ENCODE peak calls at places on chromosomes 12 and 14, in ten cellular contexts. T is left ventricle myocardium inferior; S is MM.1S; N is AG04450; V is CD8-positive, alpha-beta T cell; L is mucosa of descending colon; O is GM12865; I is kidney epithelial cell; Y is HepG2; U is cardiac fibroblast. G is an unnamed sample.

GRCh38 chr12:49553512-49554088 is 14.3 kb downstream of the MCRS1 start:
- DNase-seq in I (no peak), U (peak), O (peak), S (peak), T (no peak), N (no peak), L (no peak), Y (peak), V (no peak), G (no peak)

GRCh38 chr12:82325540-82326336 is 32.4 kb downstream of the CCDC59 start:
- DNase-seq in S (no peak), V (no peak), I (no peak), Y (no peak), O (no peak), U (no peak), L (no peak), N (no peak), T (no peak), G (no peak)

GRCh38 chr12:75602111-75602510 is 90.7 kb upstream of the KRR1 start:
- DNase-seq in T (no peak), Y (no peak), O (no peak), I (no peak), L (no peak), V (no peak), N (no peak), U (no peak), S (no peak), G (no peak)

GRCh38 chr12:1594295-1595025 is at the start of gene FBXL14:
- DNase-seq in T (peak), I (peak), Y (peak), N (no peak), S (peak), U (peak), O (peak), V (peak), L (peak), G (no peak)

GRCh38 chr12:120222288-120222832 is 21.4 kb upstream of the RPLP0 start:
- DNase-seq in S (no peak), N (no peak), U (no peak), T (no peak), Y (no peak), L (no peak), V (no peak), O (no peak), I (no peak), G (no peak)

GRCh38 chr12:120453977-120454376 is 7.7 kb downstream of the GATC start:
- DNase-seq in U (peak), N (no peak), I (no peak), L (no peak), T (no peak), V (no peak), Y (peak), S (peak), O (peak), G (no peak)

GRCh38 chr12:93591137-93591868 is 18.8 kb downstream of the SOCS2 start:
- DNase-seq in N (peak), S (peak), V (peak), U (peak), I (no peak), O (peak), T (peak), Y (no peak), L (peak), G (peak)

GRCh38 chr14:95320076-95320895 is 578 bp upstream of the CLMN start:
- DNase-seq in U (no peak), V (no peak), I (no peak), S (no peak), O (peak), L (peak), Y (no peak), N (no peak), T (peak), G (no peak)

DNA sequence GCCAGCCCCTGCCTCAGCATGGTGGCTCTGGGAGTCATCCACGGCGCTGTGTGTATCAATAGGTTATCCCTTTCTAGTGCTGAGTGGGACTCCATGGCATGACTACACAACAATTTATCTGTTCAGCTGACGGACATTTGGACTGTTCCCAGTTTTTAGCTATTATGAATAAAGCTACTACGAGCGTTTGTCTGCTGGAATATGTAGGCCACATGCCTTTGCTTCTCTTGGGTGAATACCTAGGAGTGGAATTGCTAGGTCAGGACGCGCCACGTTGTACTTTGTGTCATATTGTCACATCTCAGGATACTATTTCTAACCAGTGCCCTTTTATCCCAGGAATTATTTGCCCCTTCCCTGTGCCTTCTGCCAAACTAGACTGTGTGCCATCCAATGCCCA is 62.4 kb upstream of the NCOR2 start:
- DNase-seq in L (no peak), N (no peak), S (no peak), V (no peak), O (no peak), Y (no peak), U (no peak), I (no peak), T (no peak), G (no peak)
- TF ChIP-seq CTCF in L (no peak), N (no peak), S (no peak), V (no peak), O (no peak), Y (no peak), U (no peak), I (no peak), T (no peak), G (no peak)

GRCh38 chr14:31386271-31386670 is 34.1 kb downstream of the HEATR5A start:
- DNase-seq in V (no peak), N (no peak), O (no peak), S (no peak), L (no peak), I (no peak), U (no peak), Y (no peak), T (no peak), G (no peak)
- H3K4me3 ChIP-seq in V (no peak), N (no peak), O (no peak), S (no peak), L (no peak), I (no peak), U (no peak), Y (no peak), T (no peak), G (no peak)

GRCh38 chr14:75278422-75279152 is at the start of gene FOS:
- DNase-seq in I (peak), V (peak), N (no peak), L (peak), O (peak), S (peak), U (peak), T (peak), Y (peak), G (peak)
- TF ChIP-seq CTCF in I (no peak), V (no peak), N (no peak), L (no peak), O (no peak), S (no peak), U (no peak), T (no peak), Y (no peak), G (no peak)

DNA sequence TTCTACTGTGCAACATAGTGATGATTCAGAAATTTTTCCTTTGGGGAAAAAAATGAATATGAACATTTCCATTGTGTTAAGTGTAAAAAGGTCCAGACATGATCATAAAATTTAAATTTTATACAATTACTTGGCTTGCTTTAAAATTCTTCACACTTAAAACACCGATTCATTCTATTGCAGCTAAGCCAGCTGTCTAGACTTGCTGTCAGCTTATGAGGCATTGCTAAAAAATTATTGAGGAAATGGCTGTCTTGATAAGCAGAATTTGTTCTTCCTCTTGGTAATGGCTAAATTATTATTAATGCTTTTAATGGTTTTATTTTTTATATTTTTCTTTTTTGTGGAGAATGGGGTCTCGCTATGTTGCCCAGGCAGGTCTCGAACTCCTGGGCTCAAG is 1.8 kb downstream of the LYSET start:
- DNase-seq in V (no peak), U (no peak), S (no peak), T (no peak), Y (no peak), I (no peak), N (no peak), O (no peak), L (no peak), G (no peak)
- H3K4me3 ChIP-seq in V (no peak), U (no peak), S (no peak), T (no peak), Y (no peak), I (no peak), N (no peak), O (no peak), L (no peak), G (no peak)

GRCh38 chr14:91395466-91395865 is 22.2 kb downstream of the CCDC88C start:
- DNase-seq in V (no peak), L (no peak), T (no peak), U (no peak), N (no peak), S (no peak), O (no peak), I (no peak), Y (no peak), G (no peak)

GRCh38 chr14:91395998-91396660 is 21.5 kb downstream of the CCDC88C start:
- DNase-seq in O (no peak), N (no peak), T (no peak), S (no peak), I (no peak), L (no peak), Y (no peak), V (no peak), U (no peak), G (no peak)

GRCh38 chr14:91396959-91397815 is 20.4 kb downstream of the CCDC88C start:
- DNase-seq in Y (no peak), S (peak), L (peak), T (no peak), V (peak), O (peak), N (no peak), U (no peak), I (no peak), G (no peak)

GRCh38 chr14:91392623-91393303 is 24.9 kb downstream of the CCDC88C start:
- DNase-seq in T (no peak), O (peak), V (no peak), N (no peak), L (no peak), I (no peak), U (no peak), Y (no peak), S (peak), G (no peak)

GRCh38 chr14:91394105-91395081 is 23.2 kb downstream of the CCDC88C start:
- DNase-seq in N (no peak), Y (no peak), O (no peak), T (no peak), L (no peak), I (no peak), V (no peak), S (no peak), U (no peak), G (no peak)
- TF ChIP-seq CTCF in N (no peak), Y (no peak), O (no peak), T (no peak), L (no peak), I (no peak), V (no peak), S (no peak), U (no peak), G (no peak)

DNA sequence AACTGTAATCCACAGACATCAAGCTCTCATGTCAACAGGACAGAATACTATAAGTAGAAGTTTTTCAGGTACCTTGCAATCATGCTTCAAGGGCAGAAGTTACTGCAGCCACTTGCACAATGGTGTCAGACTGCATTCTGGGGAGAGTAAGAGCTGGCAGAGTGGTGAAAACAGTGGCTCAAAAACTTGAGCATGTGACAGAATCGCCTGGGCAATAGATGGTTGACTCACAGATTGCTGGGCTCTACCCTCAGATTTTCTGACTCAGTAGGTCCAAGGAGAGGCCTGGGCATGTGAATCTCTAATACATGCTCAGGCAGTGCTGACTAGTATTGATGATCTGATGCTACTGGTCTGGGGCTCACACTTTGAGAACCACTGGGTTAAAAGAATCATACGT is 187.8 kb downstream of the TBX5 start:
- DNase-seq in N (no peak), U (no peak), L (no peak), I (no peak), O (no peak), Y (no peak), V (no peak), S (no peak), T (no peak), G (no peak)
- H3K4me3 ChIP-seq in N (no peak), U (no peak), L (no peak), I (no peak), O (no peak), Y (no peak), V (no peak), S (no peak), T (no peak), G (no peak)

GRCh38 chr12:124938606-124939427 is 24.4 kb upstream of the UBC start:
- DNase-seq in V (peak), N (no peak), I (no peak), Y (peak), S (peak), U (peak), L (peak), T (peak), O (peak), G (peak)
- TF ChIP-seq CTCF in V (peak), N (peak), I (peak), Y (peak), S (peak), U (peak), L (no peak), T (peak), O (peak), G (peak)

DNA sequence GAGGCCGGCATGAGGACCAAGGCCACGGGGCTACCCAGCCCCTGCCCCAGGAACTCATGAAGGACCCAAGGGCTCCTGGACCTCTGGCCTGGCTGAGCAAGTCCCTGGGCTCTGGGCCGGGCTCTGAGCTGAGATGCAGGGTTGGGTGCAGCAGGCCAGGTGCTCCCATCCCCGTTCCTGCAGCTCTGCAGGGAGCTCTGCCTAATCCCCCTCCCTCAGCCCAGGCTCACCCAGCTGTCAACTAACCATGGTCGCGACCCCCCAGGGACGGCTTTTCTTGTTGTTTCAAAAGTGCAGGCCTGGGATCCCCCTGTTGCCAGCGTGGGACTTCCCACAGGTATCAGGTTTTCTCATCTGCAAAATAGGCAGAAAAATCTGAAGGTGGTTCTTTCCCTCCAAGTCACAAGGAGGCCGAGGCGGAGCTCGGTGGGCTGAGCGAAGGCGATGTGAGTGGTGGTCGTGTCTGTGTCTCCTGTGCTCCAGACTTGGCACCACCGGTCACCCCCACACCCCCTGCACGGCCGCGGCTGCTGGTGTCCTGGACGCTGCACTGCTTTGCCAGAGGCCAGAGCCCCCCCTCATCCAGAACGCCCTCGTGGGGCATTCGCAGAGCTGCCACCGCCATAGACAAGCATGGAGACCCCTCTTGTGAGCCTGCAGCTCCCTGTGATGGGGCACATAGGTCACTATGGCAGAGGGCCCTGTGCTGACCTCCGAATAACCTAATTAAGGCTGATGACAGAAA is 22.5 kb upstream of the GALNT9 start:
- DNase-seq in O (no peak), S (no peak), L (no peak), V (no peak), I (no peak), N (no peak), U (no peak), Y (no peak), T (no peak), G (no peak)
- H3K4me3 ChIP-seq in O (no peak), S (no peak), L (no peak), V (no peak), I (no peak), N (no peak), U (no peak), Y (no peak), T (no peak), G (no peak)

GRCh38 chr14:35138585-35138984 is 16.2 kb downstream of the PRORP start:
- DNase-seq in O (no peak), I (no peak), U (no peak), T (no peak), L (no peak), V (no peak), N (no peak), S (no peak), Y (no peak), G (no peak)

GRCh38 chr14:35134329-35135123 is 12.2 kb downstream of the PRORP start:
- DNase-seq in T (no peak), S (no peak), V (no peak), N (no peak), O (no peak), Y (no peak), I (no peak), L (no peak), U (no peak), G (no peak)

GRCh38 chr14:35133542-35134328 is 11.4 kb downstream of the PRORP start:
- DNase-seq in Y (peak), N (no peak), I (no peak), V (no peak), O (no peak), U (no peak), T (no peak), S (no peak), L (no peak), G (no peak)
- TF ChIP-seq CTCF in Y (peak), N (no peak), I (no peak), V (no peak), O (no peak), U (no peak), T (no peak), S (no peak), L (no peak), G (no peak)